ENCODE peak calls at places on chromosomes 11 and 22, in ten cellular contexts. K is stimulated activated CD4-positive, alpha-beta T cell treated with anti-CD3 and anti-CD28 coated beads, Interleukin-12 subunit alpha, Interleukin-12 subunit beta, amount 100 ng/mL, for 4 hours; O is RCC 7860; T is A549; Q is hepatocyte; E is NCI-H446 treated with DMSO at 0.1 percent for 48 hours; W is NCI-H2081 treated with DMSO at 0.1 percent for 48 hours; L is stimulated activated effector memory CD8-positive, alpha-beta T cell treated with anti-CD3 and anti-CD28 coated beads, Interleukin-12 subunit alpha, Interleukin-12 subunit beta, amount 100 ng/mL, for 72 hours; N is AG08395; I is effector CD8-positive, alpha-beta T cell. J is an unnamed sample.

GRCh38 chr22:26646158-26646557 is 11.2 kb upstream of the MIAT start:
- DNase-seq in O (no peak), T (no peak), I (no peak), Q (no peak), E (no peak), K (no peak), L (no peak), W (no peak), N (peak), J (no peak)

GRCh38 chr11:20261526-20261925 is 101.3 kb upstream of the DBX1 start:
- DNase-seq in W (no peak), Q (no peak), L (no peak), K (no peak), N (no peak), O (no peak), I (no peak), T (no peak), E (no peak), J (no peak)

GRCh38 chr11:200224-201003 is 6.8 kb downstream of the BET1L start:
- DNase-seq in L (no peak), N (no peak), O (no peak), K (no peak), T (no peak), E (no peak), Q (no peak), W (no peak), I (no peak), J (no peak)

GRCh38 chr11:108278546-108278945 is 55.7 kb downstream of the ATM start:
- DNase-seq in Q (no peak), E (no peak), T (no peak), I (no peak), N (no peak), O (no peak), K (no peak), W (no peak), L (no peak), J (peak)

GRCh38 chr11:86288776-86289507 is 13.1 kb upstream of the HIKESHI start:
- DNase-seq in N (no peak), O (no peak), K (no peak), Q (no peak), W (no peak), E (no peak), I (no peak), T (no peak), L (no peak), J (no peak)

GRCh38 chr11:110524227-110524626 is 94.5 kb downstream of the FDX1 start:
- DNase-seq in Q (peak), N (peak), E (peak), W (no peak), L (no peak), I (no peak), O (no peak), T (no peak), K (no peak), J (no peak)

GRCh38 chr11:34492806-34493414 is 20.7 kb downstream of the ELF5 start:
- DNase-seq in I (peak), E (peak), N (peak), L (no peak), T (peak), Q (peak), W (no peak), K (peak), O (peak), J (peak)

GRCh38 chr22:45064313-45065268 is 54.8 kb upstream of the PHF21B start:
- DNase-seq in E (no peak), N (peak), I (no peak), L (peak), W (no peak), Q (no peak), T (no peak), K (peak), O (peak), J (no peak)

GRCh38 chr11:68380786-68381622 is 68.6 kb downstream of the LRP5 start:
- DNase-seq in W (no peak), E (no peak), O (no peak), T (peak), Q (no peak), K (no peak), I (no peak), L (no peak), N (peak), J (peak)

GRCh38 chr11:45037425-45038005 is 86.8 kb upstream of the TP53I11 start:
- DNase-seq in L (no peak), W (no peak), I (no peak), O (no peak), T (no peak), N (no peak), E (no peak), Q (no peak), K (no peak), J (no peak)

GRCh38 chr11:99066609-99067008 is 45.9 kb downstream of the CNTN5 start:
- DNase-seq in K (no peak), N (no peak), W (no peak), L (no peak), E (no peak), O (no peak), T (no peak), I (no peak), Q (no peak), J (no peak)

GRCh38 chr11:1235615-1236315 is 12.9 kb downstream of the MUC5B start:
- DNase-seq in O (no peak), T (no peak), E (no peak), W (no peak), Q (no peak), K (no peak), L (no peak), N (no peak), I (no peak), J (no peak)

GRCh38 chr22:44351685-44352377 is 39.1 kb upstream of the SHISAL1 start:
- DNase-seq in N (peak), E (no peak), L (peak), K (no peak), Q (peak), T (peak), O (peak), I (no peak), W (no peak), J (no peak)

GRCh38 chr22:46596819-46597218 is 23.4 kb upstream of the GRAMD4 start:
- DNase-seq in T (no peak), O (no peak), N (no peak), Q (peak), W (no peak), I (no peak), E (no peak), L (no peak), K (no peak), J (no peak)

GRCh38 chr11:31809857-31810778 is 1.0 kb downstream of the PAX6 start:
- DNase-seq in I (no peak), O (no peak), Q (peak), K (no peak), E (no peak), N (peak), T (peak), W (no peak), L (no peak), J (peak)

GRCh38 chr22:50061141-50061823 is 3.2 kb upstream of the TTLL8 start:
- DNase-seq in N (no peak), L (no peak), T (no peak), Q (no peak), W (no peak), E (no peak), O (no peak), I (no peak), K (no peak), J (no peak)

GRCh38 chr22:27419473-27419872 is 382.1 kb downstream of the MN1 start:
- DNase-seq in L (no peak), E (no peak), N (no peak), T (no peak), K (no peak), Q (no peak), W (no peak), O (peak), I (no peak), J (no peak)

GRCh38 chr11:122127020-122127419 is 11.0 kb upstream of the BLID start:
- DNase-seq in L (no peak), I (no peak), K (no peak), N (no peak), T (no peak), E (no peak), W (no peak), Q (no peak), O (no peak), J (no peak)

GRCh38 chr11:17496406-17496805 is 19.8 kb upstream of the ABCC8 start:
- DNase-seq in N (no peak), O (no peak), T (no peak), L (no peak), I (no peak), Q (no peak), W (no peak), K (no peak), E (no peak), J (no peak)

GRCh38 chr22:39462443-39463147 is 5.8 kb downstream of the MGAT3 start:
- DNase-seq in I (no peak), T (no peak), O (no peak), N (no peak), K (no peak), E (no peak), Q (peak), W (no peak), L (no peak), J (peak)

GRCh38 chr11:124745835-124746620 is 6.0 kb downstream of the VSIG2 start:
- DNase-seq in K (peak), T (peak), O (no peak), N (no peak), I (no peak), Q (peak), W (no peak), L (no peak), E (no peak), J (no peak)

GRCh38 chr11:9943346-9944110 is 279.7 kb downstream of the SWAP70 start:
- DNase-seq in W (no peak), I (no peak), T (no peak), L (no peak), Q (no peak), E (no peak), O (no peak), N (peak), K (no peak), J (no peak)

GRCh38 chr11:114317738-114318137 is 21.5 kb downstream of the NNMT start:
- DNase-seq in N (peak), T (no peak), O (no peak), I (no peak), W (peak), K (no peak), Q (peak), E (no peak), L (no peak), J (peak)

GRCh38 chr11:116357769-116358544 is 414.8 kb downstream of the BUD13 start:
- DNase-seq in T (no peak), Q (peak), E (no peak), I (no peak), W (no peak), O (no peak), L (no peak), K (no peak), N (no peak), J (no peak)

GRCh38 chr11:10233581-10233980 is 60.4 kb downstream of the SBF2 start:
- DNase-seq in T (no peak), Q (peak), W (no peak), I (no peak), L (no peak), O (peak), E (no peak), K (no peak), N (peak), J (no peak)

GRCh38 chr11:27926981-27927481 is 180.9 kb downstream of the KIF18A start:
- DNase-seq in L (no peak), W (no peak), N (peak), O (peak), T (no peak), K (no peak), I (no peak), E (peak), Q (no peak), J (peak)

GRCh38 chr22:27489265-27489675 is 312.3 kb downstream of the MN1 start:
- DNase-seq in T (no peak), I (no peak), E (no peak), K (no peak), N (peak), W (no peak), L (no peak), Q (peak), O (peak), J (no peak)

GRCh38 chr11:33657757-33658156 is 42.9 kb downstream of the C11orf91 start:
- DNase-seq in O (no peak), L (no peak), K (no peak), N (no peak), I (no peak), E (no peak), W (peak), Q (no peak), T (no peak), J (no peak)

GRCh38 chr11:114291847-114292680 is 4.1 kb upstream of the NNMT start:
- DNase-seq in E (no peak), W (no peak), K (no peak), Q (no peak), I (no peak), N (peak), O (peak), L (no peak), T (no peak), J (no peak)

GRCh38 chr11:75223954-75224643 is 16.5 kb upstream of the TPBGL start:
- DNase-seq in Q (no peak), I (no peak), N (no peak), W (no peak), E (no peak), L (no peak), T (peak), K (no peak), O (no peak), J (no peak)

GRCh38 chr11:108035690-108036089 is 27.0 kb downstream of the CUL5 start:
- DNase-seq in O (no peak), T (no peak), N (no peak), L (no peak), E (no peak), K (no peak), W (no peak), I (no peak), Q (no peak), J (no peak)

GRCh38 chr11:130006929-130007328 is 4.3 kb upstream of the PRDM10 start:
- DNase-seq in N (no peak), E (no peak), T (no peak), W (no peak), I (no peak), O (no peak), Q (no peak), L (no peak), K (no peak), J (no peak)

GRCh38 chr22:41425704-41426365 is 20.8 kb downstream of the TOB2 start:
- DNase-seq in W (no peak), L (no peak), I (no peak), Q (no peak), T (no peak), N (no peak), E (no peak), O (no peak), K (no peak), J (no peak)

GRCh38 chr22:38218661-38219331 is 17.0 kb downstream of the MAFF start:
- DNase-seq in T (peak), L (peak), I (no peak), O (peak), W (no peak), E (no peak), K (peak), Q (peak), N (peak), J (no peak)